ENCODE peak calls at places on chromosomes 1 and 21, in four cellular contexts. G, V, M and C are unnamed samples.

GRCh38 chr1:21816602-21817302 is 4.7 kb downstream of the LDLRAD2 start:
- DNase-seq in M (peak; percentile 3), G (peak; percentile 70), V (peak; percentile 16), C (no peak)

GRCh38 chr1:117359560-117360289 is 7.5 kb upstream of the MAN1A2 start:
- DNase-seq in M (no peak), V (no peak), G (no peak), C (no peak)

GRCh38 chr21:34819357-34819999 is 150.7 kb downstream of the CLIC6 start:
- DNase-seq in V (no peak), M (no peak), G (no peak), C (no peak)

GRCh38 chr21:31098576-31099005 is 60.3 kb upstream of the KRTAP19-8 start:
- DNase-seq in G (peak; percentile 12), M (peak; percentile 81), V (peak; percentile 10), C (peak; percentile 64)

GRCh38 chr1:85936470-85936869 is 220.1 kb downstream of the COL24A1 start:
- DNase-seq in G (no peak), M (no peak), V (no peak), C (no peak)

GRCh38 chr1:91874167-91874566 is 11.8 kb downstream of the TGFBR3 start:
- DNase-seq in V (no peak), M (no peak), G (no peak), C (no peak)

GRCh38 chr1:154550657-154551056 is 7.8 kb downstream of the UBE2Q1 start:
- DNase-seq in V (no peak), G (no peak), M (no peak), C (no peak)

GRCh38 chr1:205536759-205537361 is 32.4 kb downstream of the CDK18 start:
- DNase-seq in V (no peak), M (no peak), G (no peak), C (no peak)

GRCh38 chr1:211695135-211695816 is 19.9 kb upstream of the NEK2 start:
- DNase-seq in G (no peak), V (no peak), M (no peak), C (no peak)

GRCh38 chr1:115761601-115762302 is 6.8 kb downstream of the CASQ2 start:
- DNase-seq in V (no peak), M (no peak), G (no peak), C (no peak)

GRCh38 chr1:184145083-184145482 is 93.6 kb downstream of the TSEN15 start:
- DNase-seq in M (no peak), V (no peak), G (no peak), C (no peak)

GRCh38 chr1:172991674-172992400 is 58.9 kb downstream of the TNFSF18 start:
- DNase-seq in M (no peak), G (no peak), V (no peak), C (no peak)

GRCh38 chr1:22288593-22289241 is 145.8 kb upstream of the WNT4 start:
- DNase-seq in V (no peak), M (no peak), G (no peak), C (no peak)

GRCh38 chr1:6426321-6426971 is 1.9 kb downstream of the ESPN start:
- DNase-seq in V (no peak), G (no peak), M (no peak), C (no peak)

GRCh38 chr1:93585059-93585966 is 96.3 kb downstream of the BCAR3 start:
- DNase-seq in G (peak; percentile 61), M (peak; percentile 75), V (no peak), C (no peak)

GRCh38 chr1:151147685-151148084 is 1.3 kb upstream of the SEMA6C start:
- DNase-seq in M (no peak), V (no peak), G (no peak), C (no peak)

GRCh38 chr1:20059847-20060246 is 10.1 kb upstream of the PLA2G5 start:
- DNase-seq in M (no peak), V (no peak), G (no peak), C (no peak)

GRCh38 chr1:154493276-154493675 is 8.7 kb upstream of the TDRD10 start:
- DNase-seq in V (no peak), G (no peak), M (no peak), C (no peak)

GRCh38 chr1:119738100-119738720 is 26.5 kb downstream of the PHGDH start:
- DNase-seq in M (no peak), G (no peak), V (no peak), C (no peak)

GRCh38 chr1:169601096-169601881 is 15.0 kb upstream of the F5 start:
- DNase-seq in M (peak; percentile 22), G (peak; percentile 30), V (no peak), C (peak; percentile 31)